ENCODE peak calls at places on chromosomes 5 and 9, in nine cellular contexts. A, P, Q, N, G, S, U, Y and V are unnamed samples. For H3K9me3, the result is how much of the 10 kb centered on the place peaks cover.

GRCh38 chr5:120465281-120465961 is 1.3 kb downstream of the PRR16 start:
- DNase-seq in A (peak), P (no peak), Q (peak), N (peak), G (no peak), S (peak), U (peak), Y (no peak), V (peak)

GRCh38 chr5:150317048-150318003 is 14.6 kb upstream of the ARSI start:
- DNase-seq in A (no peak), P (no peak), Q (peak), N (peak), G (no peak), S (no peak), U (no peak), Y (peak), V (no peak)

GRCh38 chr5:672329-673139 is 20.6 kb downstream of the TPPP start:
- DNase-seq in A (peak), P (peak), Q (peak), N (peak), G (peak), S (no peak), U (peak), Y (peak), V (peak)

GRCh38 chr9:71270554-71270953 is 149.1 kb upstream of the TRPM3 start:
- DNase-seq in A (no peak), P (no peak), Q (no peak), N (no peak), G (no peak), S (no peak), U (no peak), Y (no peak), V (no peak)

GRCh38 chr5:41754857-41755256 is 115.4 kb downstream of the OXCT1 start:
- DNase-seq in A (no peak), P (no peak), Q (peak), N (no peak), G (peak), S (no peak), U (no peak), Y (no peak), V (no peak)

GRCh38 chr5:132251220-132251725 is 6.2 kb upstream of the PDLIM4 start:
- DNase-seq in A (peak), P (no peak), Q (no peak), N (peak), G (no peak), S (peak), U (no peak), Y (no peak), V (no peak)

GRCh38 chr9:117714282-117714681 is 10.1 kb downstream of the TLR4 start:
- DNase-seq in A (no peak), P (no peak), Q (no peak), N (no peak), G (no peak), S (no peak), U (no peak), Y (no peak), V (no peak)

GRCh38 chr5:67267522-67268232 is 71.1 kb upstream of the CD180 start:
- DNase-seq in A (peak), P (no peak), Q (no peak), N (peak), G (no peak), S (peak), U (no peak), Y (no peak), V (no peak)

GRCh38 chr9:33374190-33374589 is 28.2 kb downstream of the AQP7 start:
- DNase-seq in A (no peak), P (no peak), Q (no peak), N (no peak), G (no peak), S (peak), U (no peak), Y (no peak), V (no peak)

GRCh38 chr9:130450344-130451003 is 5.7 kb downstream of the ASS1 start:
- DNase-seq in A (no peak), P (no peak), Q (no peak), N (peak), G (no peak), S (no peak), U (no peak), Y (no peak), V (no peak)

GRCh38 chr5:143436871-143437270 is 33.4 kb upstream of the NR3C1 start:
- DNase-seq in A (no peak), P (no peak), Q (no peak), N (no peak), G (no peak), S (no peak), U (no peak), Y (no peak), V (no peak)

DNA sequence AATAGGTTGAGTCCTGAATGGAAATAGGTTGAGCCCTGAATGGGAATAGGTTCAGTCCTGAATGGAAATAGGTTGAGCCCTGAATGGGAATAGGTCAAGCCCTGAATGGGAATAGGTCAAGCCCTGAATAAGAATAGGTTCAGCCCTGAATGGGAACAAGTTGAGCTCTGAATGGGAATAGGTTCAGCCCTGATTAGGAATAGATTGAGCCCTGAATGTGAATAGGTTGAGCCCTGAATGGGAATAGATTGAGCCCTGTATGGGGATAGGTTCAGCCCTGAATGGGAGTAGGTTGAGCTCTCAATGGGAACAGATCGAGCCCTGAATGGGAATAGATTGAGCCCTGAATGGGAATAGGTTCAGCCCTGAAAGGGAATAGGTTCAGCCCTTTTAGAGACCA is 590.8 kb upstream of the ADAMTS16 start:
- DNase-seq in A (no peak), P (no peak), Q (no peak), N (no peak), G (no peak), S (no peak), U (no peak), Y (no peak), V (no peak)
- H3K9me3 ChIP-seq in A (under half), P (under half), Q (under half), N (under half), G (under half), S (under half), U (under half), Y (under half), V (under half)

GRCh38 chr9:120808931-120809330 is 15.7 kb upstream of the FBXW2 start:
- DNase-seq in A (no peak), P (no peak), Q (no peak), N (no peak), G (no peak), S (no peak), U (no peak), Y (no peak), V (no peak)
- H3K9me3 ChIP-seq in A (half or more), P (under half), Q (under half), N (under half), G (under half), S (under half), U (under half), Y (under half), V (under half)

DNA sequence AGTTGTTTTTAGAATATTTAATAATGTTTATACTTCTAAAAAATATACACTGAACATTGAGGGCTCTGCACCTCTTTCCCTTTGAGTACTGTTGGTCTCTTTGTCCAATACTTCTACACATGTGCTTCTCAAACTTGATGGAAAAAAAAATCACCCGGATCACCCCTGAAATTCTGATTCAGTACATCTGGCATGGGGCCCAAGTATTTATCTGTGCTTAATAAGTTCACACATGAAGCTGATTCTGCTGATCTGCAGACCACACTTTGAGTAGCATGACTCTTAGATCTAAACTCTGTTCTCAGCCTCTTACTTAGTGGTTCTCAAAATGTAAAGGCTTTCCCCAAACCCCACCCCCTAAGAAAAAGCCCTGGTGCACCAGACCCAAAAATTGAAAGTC is 12.0 kb downstream of the RUSC2 start:
- DNase-seq in A (no peak), P (no peak), Q (no peak), N (no peak), G (no peak), S (no peak), U (no peak), Y (no peak), V (no peak)
- H3K9me3 ChIP-seq in A (under half), P (under half), Q (under half), N (under half), G (under half), S (under half), U (under half), Y (under half), V (under half)

GRCh38 chr5:2134543-2135299 is 252.0 kb upstream of the IRX4 start:
- DNase-seq in A (no peak), P (no peak), Q (peak), N (no peak), G (no peak), S (no peak), U (no peak), Y (no peak), V (no peak)
- H3K9me3 ChIP-seq in A (under half), P (under half), Q (under half), N (under half), G (under half), S (under half), U (under half), Y (half or more), V (under half)

DNA sequence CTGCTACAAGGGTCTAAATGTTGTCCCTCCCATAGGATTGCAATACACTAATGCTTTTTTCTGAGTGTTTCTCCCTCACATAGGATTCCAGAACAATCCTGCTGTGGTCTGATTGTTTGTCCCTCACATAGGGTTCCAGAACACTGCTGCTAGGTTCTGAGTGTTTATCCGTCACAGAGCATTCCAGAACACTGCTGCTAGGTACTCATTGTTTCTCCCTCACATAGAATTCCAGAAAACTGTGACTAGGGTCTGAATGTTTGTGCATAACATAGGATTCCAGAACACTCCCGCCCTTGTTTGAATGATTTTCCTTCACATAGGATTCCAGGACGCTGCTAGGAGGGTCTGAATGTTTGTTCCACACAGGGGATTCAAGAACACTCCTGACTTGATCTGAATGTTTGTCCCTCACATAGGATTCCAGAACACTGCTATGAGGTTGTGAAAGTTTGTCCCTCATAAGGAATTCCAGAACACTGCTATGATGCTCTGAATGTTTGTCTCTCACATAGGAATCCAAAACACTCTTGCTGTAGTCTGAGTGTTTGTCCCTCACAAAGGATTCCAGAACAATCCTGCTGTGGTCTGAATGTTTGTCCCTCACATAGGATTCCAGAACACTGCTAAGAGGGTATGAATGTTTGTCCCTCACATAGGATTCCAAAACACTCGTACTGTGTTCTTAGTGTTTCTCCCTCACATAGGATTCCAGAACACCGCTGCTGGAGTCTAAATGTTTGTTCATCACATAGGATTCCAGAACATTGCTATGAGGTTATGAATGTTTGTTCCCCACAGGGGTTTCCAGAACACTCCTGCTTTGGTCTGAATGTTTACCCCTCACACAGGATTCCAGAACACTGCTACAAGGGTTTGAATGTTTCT is 213.5 kb downstream of the FOXD4L6 start:
- DNase-seq in A (no peak), P (no peak), Q (no peak), N (no peak), G (no peak), S (no peak), U (no peak), Y (no peak), V (no peak)
- H3K9me3 ChIP-seq in A (half or more), P (half or more), Q (under half), N (under half), G (under half), S (half or more), U (under half), Y (under half), V (half or more)

GRCh38 chr9:129335456-129336129 is 157.5 kb upstream of the IER5L start:
- DNase-seq in A (no peak), P (no peak), Q (no peak), N (no peak), G (no peak), S (peak), U (no peak), Y (no peak), V (no peak)
- H3K9me3 ChIP-seq in A (under half), P (under half), Q (under half), N (under half), G (under half), S (under half), U (under half), Y (under half), V (under half)

DNA sequence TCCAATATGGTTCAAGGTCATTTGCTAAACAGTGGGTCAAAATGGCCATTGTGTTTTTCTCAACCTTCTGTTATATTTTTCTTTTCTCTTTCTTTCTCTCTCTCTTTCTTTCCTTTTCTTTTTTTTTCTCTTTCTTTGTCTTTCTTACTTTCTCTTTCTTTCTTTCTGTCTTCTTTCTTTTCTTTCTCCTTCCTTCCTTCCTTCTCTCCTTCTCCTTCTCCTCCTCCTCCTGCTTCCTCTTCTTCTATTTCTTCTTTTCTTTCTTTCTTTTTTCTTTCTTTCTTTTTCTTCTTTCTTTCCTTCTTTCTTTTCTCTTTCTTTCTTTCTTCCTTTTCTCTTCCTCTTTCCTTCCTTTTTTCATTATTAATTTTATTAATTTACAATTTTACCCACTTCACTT is 619.5 kb downstream of the IRX1 start:
- DNase-seq in A (no peak), P (no peak), Q (no peak), N (no peak), G (no peak), S (no peak), U (no peak), Y (no peak), V (no peak)
- H3K9me3 ChIP-seq in A (under half), P (under half), Q (under half), N (under half), G (under half), S (under half), U (under half), Y (under half), V (under half)